ENCODE peak calls at places on chromosome 20, in seven cellular contexts. P is amniotic epithelial cell; V is AG08395; I is left lung; E is activated CD4-positive, alpha-beta T cell treated with anti-CD3 and anti-CD28 coated beads for 36 hours; T is BE2C; Q is Peyer's patch. C is an unnamed sample.

GRCh38 chr20:24534282-24534681 is 64.9 kb downstream of the SYNDIG1 start:
- DNase-seq in E (no peak), P (no peak), I (no peak), Q (no peak), T (no peak), V (no peak), C (no peak)

GRCh38 chr20:62776692-62777527 is 19.4 kb upstream of the MRGBP start:
- DNase-seq in V (no peak), I (no peak), T (peak; percentile 72), P (no peak), Q (peak; percentile 64), E (peak; percentile 80), C (no peak)

GRCh38 chr20:3541887-3542721 is 71.3 kb downstream of the ATRN start:
- DNase-seq in Q (no peak), T (no peak), I (no peak), V (no peak), P (no peak), E (no peak), C (no peak)

GRCh38 chr20:23205656-23206055 is 119.5 kb upstream of the CD93 start:
- DNase-seq in P (peak; percentile 15), I (no peak), E (no peak), V (peak; percentile 47), Q (no peak), T (no peak), C (no peak)

GRCh38 chr20:18717062-18717461 is 96.5 kb upstream of the SCP2D1 start:
- DNase-seq in Q (no peak), T (no peak), I (no peak), V (no peak), P (peak; percentile 58), E (no peak), C (no peak)

GRCh38 chr20:41249781-41250281 is 67.7 kb downstream of the ZHX3 start:
- DNase-seq in P (peak; percentile 80), T (peak; percentile 21), V (no peak), Q (no peak), E (no peak), I (no peak), C (no peak)

GRCh38 chr20:15342987-15343639 is 1005.7 kb upstream of the FLRT3 start:
- DNase-seq in I (no peak), E (no peak), P (peak; percentile 62), T (no peak), Q (no peak), V (peak; percentile 7), C (no peak)

GRCh38 chr20:25465398-25465797 is 57.9 kb downstream of the GINS1 start:
- DNase-seq in Q (no peak), V (no peak), T (no peak), E (no peak), I (peak; percentile 21), P (no peak), C (no peak)

GRCh38 chr20:19973920-19974620 is 43.1 kb upstream of the NAA20 start:
- DNase-seq in T (no peak), Q (peak; percentile 26), V (peak; percentile 81), I (peak; percentile 83), E (no peak), P (peak; percentile 90), C (no peak)